ENCODE peak calls at places on chromosomes 5 and 9, in eight cellular contexts. One of them, this sample, is unnamed.

GRCh38 chr9:2055203-2055658 is 40.1 kb downstream of the SMARCA2 start:
- DNase-seq in ovary: no peak
- DNase-seq in SK-N-SH: no peak
- DNase-seq in transverse colon: no peak
- DNase-seq in A549: no peak
- DNase-seq in HepG2: no peak
- DNase-seq in sigmoid colon: no peak
- DNase-seq in suprapubic skin: no peak
- DNase-seq in this sample: no peak

GRCh38 chr9:129962889-129963703 is 79.9 kb downstream of the FNBP1 start:
- DNase-seq in suprapubic skin: no peak
- DNase-seq in ovary: peak
- DNase-seq in A549: no peak
- DNase-seq in HepG2: no peak
- DNase-seq in transverse colon: peak
- DNase-seq in sigmoid colon: peak
- DNase-seq in SK-N-SH: no peak
- DNase-seq in this sample: peak

GRCh38 chr9:116002624-116003023 is 151.0 kb upstream of the PAPPA start:
- DNase-seq in ovary: no peak
- DNase-seq in sigmoid colon: no peak
- DNase-seq in HepG2: no peak
- DNase-seq in SK-N-SH: no peak
- DNase-seq in transverse colon: no peak
- DNase-seq in suprapubic skin: no peak
- DNase-seq in A549: peak
- DNase-seq in this sample: no peak

GRCh38 chr5:179765400-179765799 is 28.4 kb upstream of the LTC4S start:
- DNase-seq in transverse colon: no peak
- DNase-seq in suprapubic skin: no peak
- DNase-seq in SK-N-SH: peak
- DNase-seq in HepG2: no peak
- DNase-seq in sigmoid colon: no peak
- DNase-seq in ovary: no peak
- DNase-seq in A549: peak
- DNase-seq in this sample: peak

GRCh38 chr5:4518924-4519660 is 621.0 kb upstream of the ADAMTS16 start:
- DNase-seq in A549: no peak
- DNase-seq in suprapubic skin: no peak
- DNase-seq in SK-N-SH: no peak
- DNase-seq in sigmoid colon: no peak
- DNase-seq in transverse colon: no peak
- DNase-seq in HepG2: no peak
- DNase-seq in ovary: no peak
- DNase-seq in this sample: no peak

GRCh38 chr9:136575626-136576268 is 29.9 kb upstream of the NOTCH1 start:
- DNase-seq in SK-N-SH: no peak
- DNase-seq in sigmoid colon: no peak
- DNase-seq in A549: no peak
- DNase-seq in suprapubic skin: no peak
- DNase-seq in ovary: no peak
- DNase-seq in transverse colon: no peak
- DNase-seq in HepG2: no peak
- DNase-seq in this sample: no peak

GRCh38 chr9:79362100-79363081 is 209.4 kb upstream of the TLE4 start:
- DNase-seq in sigmoid colon: no peak
- DNase-seq in ovary: no peak
- DNase-seq in suprapubic skin: no peak
- DNase-seq in A549: peak
- DNase-seq in SK-N-SH: no peak
- DNase-seq in HepG2: no peak
- DNase-seq in transverse colon: no peak
- DNase-seq in this sample: no peak

GRCh38 chr5:150206780-150207115 is 16.9 kb downstream of the SLC6A7 start:
- DNase-seq in A549: no peak
- DNase-seq in ovary: no peak
- DNase-seq in SK-N-SH: no peak
- DNase-seq in HepG2: no peak
- DNase-seq in suprapubic skin: no peak
- DNase-seq in sigmoid colon: no peak
- DNase-seq in transverse colon: no peak
- DNase-seq in this sample: no peak

GRCh38 chr5:93611900-93612898 is 29.2 kb downstream of the NR2F1 start:
- DNase-seq in sigmoid colon: no peak
- DNase-seq in ovary: peak
- DNase-seq in HepG2: no peak
- DNase-seq in suprapubic skin: no peak
- DNase-seq in SK-N-SH: peak
- DNase-seq in transverse colon: no peak
- DNase-seq in A549: peak
- DNase-seq in this sample: no peak

GRCh38 chr9:129491486-129491855 is 129.4 kb downstream of the C9orf50 start:
- DNase-seq in HepG2: no peak
- DNase-seq in A549: no peak
- DNase-seq in suprapubic skin: peak
- DNase-seq in transverse colon: peak
- DNase-seq in ovary: peak
- DNase-seq in SK-N-SH: no peak
- DNase-seq in sigmoid colon: peak
- DNase-seq in this sample: no peak

GRCh38 chr9:137436761-137437600 is 4.2 kb downstream of the ENTPD8 start:
- DNase-seq in sigmoid colon: no peak
- DNase-seq in HepG2: no peak
- DNase-seq in ovary: no peak
- DNase-seq in transverse colon: peak
- DNase-seq in suprapubic skin: peak
- DNase-seq in A549: no peak
- DNase-seq in SK-N-SH: no peak
- DNase-seq in this sample: no peak

GRCh38 chr9:97140566-97140965 is 101.6 kb upstream of the CTSV start:
- DNase-seq in A549: no peak
- DNase-seq in suprapubic skin: no peak
- DNase-seq in ovary: no peak
- DNase-seq in HepG2: no peak
- DNase-seq in SK-N-SH: no peak
- DNase-seq in sigmoid colon: no peak
- DNase-seq in transverse colon: no peak
- DNase-seq in this sample: no peak

GRCh38 chr9:73869261-73869660 is 627.9 kb upstream of the RORB start:
- DNase-seq in A549: peak
- DNase-seq in ovary: no peak
- DNase-seq in transverse colon: peak
- DNase-seq in sigmoid colon: no peak
- DNase-seq in SK-N-SH: no peak
- DNase-seq in HepG2: peak
- DNase-seq in suprapubic skin: no peak
- DNase-seq in this sample: no peak

GRCh38 chr5:42912184-42912766 is 100.6 kb upstream of the SELENOP start:
- DNase-seq in sigmoid colon: no peak
- DNase-seq in transverse colon: no peak
- DNase-seq in ovary: no peak
- DNase-seq in suprapubic skin: no peak
- DNase-seq in HepG2: peak
- DNase-seq in SK-N-SH: no peak
- DNase-seq in A549: peak
- DNase-seq in this sample: no peak

GRCh38 chr5:145681216-145681615 is 153.9 kb downstream of the PRELID2 start:
- DNase-seq in SK-N-SH: no peak
- DNase-seq in A549: no peak
- DNase-seq in ovary: no peak
- DNase-seq in HepG2: peak
- DNase-seq in transverse colon: no peak
- DNase-seq in suprapubic skin: no peak
- DNase-seq in sigmoid colon: no peak
- DNase-seq in this sample: no peak

GRCh38 chr5:108122701-108123100 is 259.2 kb downstream of the FBXL17 start:
- DNase-seq in SK-N-SH: peak
- DNase-seq in transverse colon: no peak
- DNase-seq in A549: no peak
- DNase-seq in sigmoid colon: no peak
- DNase-seq in HepG2: no peak
- DNase-seq in ovary: no peak
- DNase-seq in suprapubic skin: no peak
- DNase-seq in this sample: no peak

GRCh38 chr5:141657937-141658545 is 6.8 kb upstream of the FCHSD1 start:
- DNase-seq in SK-N-SH: no peak
- DNase-seq in transverse colon: no peak
- DNase-seq in suprapubic skin: no peak
- DNase-seq in A549: peak
- DNase-seq in sigmoid colon: no peak
- DNase-seq in ovary: no peak
- DNase-seq in HepG2: peak
- DNase-seq in this sample: no peak

GRCh38 chr5:141186897-141187512 is at the start of gene PCDHB9:
- DNase-seq in sigmoid colon: no peak
- DNase-seq in HepG2: peak
- DNase-seq in transverse colon: no peak
- DNase-seq in ovary: no peak
- DNase-seq in SK-N-SH: peak
- DNase-seq in A549: peak
- DNase-seq in suprapubic skin: no peak
- DNase-seq in this sample: no peak

GRCh38 chr9:120368799-120369198 is 211.2 kb downstream of the CDK5RAP2 start:
- DNase-seq in suprapubic skin: no peak
- DNase-seq in SK-N-SH: no peak
- DNase-seq in transverse colon: no peak
- DNase-seq in A549: no peak
- DNase-seq in sigmoid colon: no peak
- DNase-seq in HepG2: no peak
- DNase-seq in ovary: no peak
- DNase-seq in this sample: no peak

GRCh38 chr5:31632460-31632859 is 6.5 kb upstream of the PDZD2 start:
- DNase-seq in sigmoid colon: no peak
- DNase-seq in SK-N-SH: no peak
- DNase-seq in HepG2: no peak
- DNase-seq in ovary: no peak
- DNase-seq in transverse colon: no peak
- DNase-seq in A549: no peak
- DNase-seq in suprapubic skin: no peak
- DNase-seq in this sample: no peak

GRCh38 chr9:137447722-137448568 is 6.8 kb upstream of the ENTPD8 start:
- DNase-seq in suprapubic skin: peak
- DNase-seq in A549: no peak
- DNase-seq in ovary: no peak
- DNase-seq in sigmoid colon: no peak
- DNase-seq in SK-N-SH: no peak
- DNase-seq in transverse colon: peak
- DNase-seq in HepG2: no peak
- DNase-seq in this sample: no peak

GRCh38 chr5:65778126-65778525 is 56.1 kb downstream of the NLN start:
- DNase-seq in transverse colon: no peak
- DNase-seq in A549: no peak
- DNase-seq in SK-N-SH: no peak
- DNase-seq in sigmoid colon: no peak
- DNase-seq in ovary: no peak
- DNase-seq in HepG2: no peak
- DNase-seq in suprapubic skin: no peak
- DNase-seq in this sample: no peak

DNA sequence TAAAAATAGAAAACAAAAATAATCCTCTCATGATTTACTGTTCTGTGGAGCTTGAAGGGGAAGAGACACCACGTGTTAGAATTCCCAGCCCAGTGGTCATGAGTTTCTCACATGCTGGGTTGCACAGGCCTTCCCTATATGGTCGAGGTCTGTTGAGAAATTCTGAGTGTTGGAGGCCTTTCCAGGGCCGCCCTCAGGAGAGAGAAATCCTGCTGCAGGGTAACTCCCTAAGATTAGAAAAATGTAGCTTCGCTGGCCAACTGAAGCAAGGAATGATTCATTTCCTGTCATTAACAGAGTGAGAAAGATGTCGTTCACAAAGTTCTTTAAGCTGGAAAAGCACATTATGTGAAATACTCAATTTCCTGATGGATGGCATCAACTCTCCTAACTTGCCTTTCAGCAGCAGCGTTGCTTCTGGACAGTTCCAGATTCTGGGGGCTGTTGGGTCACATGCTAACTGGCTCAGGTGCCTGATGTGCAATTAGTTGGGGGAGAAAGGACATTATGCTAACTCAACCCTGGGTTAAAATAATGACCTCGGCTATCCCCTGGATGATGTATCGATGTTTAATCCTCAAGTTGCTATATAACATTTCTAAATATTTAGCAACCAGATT is 104.8 kb upstream of the CD180 start:
- DNase-seq in SK-N-SH: no peak
- DNase-seq in sigmoid colon: peak
- DNase-seq in ovary: peak
- DNase-seq in suprapubic skin: peak
- DNase-seq in transverse colon: peak
- DNase-seq in HepG2: no peak
- DNase-seq in A549: no peak
- DNase-seq in this sample: peak
- H3K4me3 ChIP-seq in SK-N-SH: no peak
- H3K4me3 ChIP-seq in sigmoid colon: no peak
- H3K4me3 ChIP-seq in ovary: no peak
- H3K4me3 ChIP-seq in suprapubic skin: no peak
- H3K4me3 ChIP-seq in transverse colon: no peak
- H3K4me3 ChIP-seq in HepG2: no peak
- H3K4me3 ChIP-seq in A549: no peak
- H3K4me3 ChIP-seq in this sample: no peak

GRCh38 chr5:111277061-111277460 is 52.9 kb downstream of the CAMK4 start:
- DNase-seq in suprapubic skin: no peak
- DNase-seq in SK-N-SH: no peak
- DNase-seq in HepG2: no peak
- DNase-seq in ovary: no peak
- DNase-seq in A549: no peak
- DNase-seq in transverse colon: no peak
- DNase-seq in sigmoid colon: no peak
- DNase-seq in this sample: no peak
- TF ChIP-seq EP300 in suprapubic skin: no peak
- TF ChIP-seq EP300 in SK-N-SH: no peak
- TF ChIP-seq EP300 in HepG2: no peak
- TF ChIP-seq EP300 in ovary: no peak
- TF ChIP-seq EP300 in A549: no peak
- TF ChIP-seq EP300 in transverse colon: no peak
- TF ChIP-seq EP300 in sigmoid colon: no peak
- TF ChIP-seq EP300 in this sample: no peak

DNA sequence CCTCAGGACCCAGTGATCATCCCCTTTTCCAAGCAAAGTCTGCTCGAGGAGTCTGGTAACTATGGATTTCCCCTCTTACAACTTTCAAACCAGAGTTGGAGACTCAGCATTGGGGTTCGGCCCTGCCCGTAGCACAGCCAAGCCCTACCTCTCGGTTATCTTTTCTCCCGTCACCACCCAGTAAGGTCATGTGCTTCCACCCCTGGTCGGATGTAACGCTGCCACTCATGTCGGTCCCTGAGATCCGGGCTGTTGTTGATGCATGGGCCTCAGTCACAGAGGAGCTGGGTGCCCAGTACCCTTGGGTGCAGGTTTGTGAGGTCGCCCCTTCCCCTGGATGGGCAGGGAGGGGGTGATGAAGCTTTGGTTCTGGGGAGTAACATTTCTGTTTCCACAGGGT is 1.2 kb downstream of the GALT start:
- DNase-seq in sigmoid colon: no peak
- DNase-seq in ovary: no peak
- DNase-seq in HepG2: no peak
- DNase-seq in SK-N-SH: no peak
- DNase-seq in A549: no peak
- DNase-seq in transverse colon: no peak
- DNase-seq in suprapubic skin: no peak
- DNase-seq in this sample: no peak
- H3K4me3 ChIP-seq in sigmoid colon: peak
- H3K4me3 ChIP-seq in ovary: peak
- H3K4me3 ChIP-seq in HepG2: peak
- H3K4me3 ChIP-seq in SK-N-SH: peak
- H3K4me3 ChIP-seq in A549: peak
- H3K4me3 ChIP-seq in transverse colon: peak
- H3K4me3 ChIP-seq in suprapubic skin: peak
- H3K4me3 ChIP-seq in this sample: peak

GRCh38 chr5:167710444-167711025 is 580.9 kb upstream of the WWC1 start:
- DNase-seq in sigmoid colon: no peak
- DNase-seq in SK-N-SH: no peak
- DNase-seq in HepG2: no peak
- DNase-seq in transverse colon: no peak
- DNase-seq in A549: no peak
- DNase-seq in ovary: no peak
- DNase-seq in suprapubic skin: no peak
- DNase-seq in this sample: no peak
- TF ChIP-seq EP300 in sigmoid colon: no peak
- TF ChIP-seq EP300 in SK-N-SH: no peak
- TF ChIP-seq EP300 in HepG2: no peak
- TF ChIP-seq EP300 in transverse colon: no peak
- TF ChIP-seq EP300 in A549: no peak
- TF ChIP-seq EP300 in ovary: no peak
- TF ChIP-seq EP300 in suprapubic skin: no peak
- TF ChIP-seq EP300 in this sample: no peak

This sample was measured in tibial nerve.